ENCODE peak calls at places on chromosomes 16 and 17, in four cellular contexts. N is naive B cell, F is HuH-7.5, W is HepG2. I is an unnamed sample.

GRCh38 chr16:4271176-4272113 is 1.4 kb downstream of the TFAP4 start:
- DNase-seq in N (peak), F (peak), W (peak), I (peak)

GRCh38 chr16:50261707-50262235 is 4.6 kb upstream of the ADCY7 start:
- DNase-seq in N (no peak), F (no peak), W (peak), I (no peak)

GRCh38 chr17:44159519-44160210 is 10.8 kb upstream of the ASB16 start:
- DNase-seq in N (no peak), F (no peak), W (no peak), I (no peak)

GRCh38 chr17:67245694-67246397 is 850 bp upstream of the HELZ start:
- DNase-seq in N (peak), F (peak), W (peak), I (no peak)

GRCh38 chr17:3513305-3514035 is 37.7 kb downstream of the ASPA start:
- DNase-seq in N (no peak), F (no peak), W (no peak), I (no peak)

GRCh38 chr17:47730681-47731080 is 2.4 kb upstream of the TBX21 start:
- DNase-seq in N (no peak), F (no peak), W (no peak), I (no peak)

GRCh38 chr17:9443811-9444210 is 131.8 kb downstream of the STX8 start:
- DNase-seq in N (no peak), F (no peak), W (no peak), I (no peak)

GRCh38 chr16:22743401-22743800 is 70.6 kb upstream of the HS3ST2 start:
- DNase-seq in N (peak), F (no peak), W (no peak), I (no peak)

GRCh38 chr17:348692-349425 is 3.7 kb downstream of the RPH3AL start:
- DNase-seq in N (no peak), F (peak), W (peak), I (no peak)

GRCh38 chr17:226773-227580 is 45.5 kb upstream of the DOC2B start:
- DNase-seq in N (no peak), F (no peak), W (no peak), I (no peak)

GRCh38 chr17:45574376-45574775 is 83.9 kb upstream of the PLEKHM1 start:
- DNase-seq in N (no peak), F (no peak), W (no peak), I (no peak)

I was measured in stimulated activated CD4-positive, alpha-beta T cell treated with anti-CD3 and anti-CD28 coated beads, TNF-alpha, amount 100 ng/mL, for 1 hour.